ENCODE peak calls at places on chromosomes 5 and 9, in six cellular contexts. One of them, this sample, is unnamed.

GRCh38 chr9:135049460-135049859 is 38.0 kb upstream of the OLFM1 start:
- DNase-seq in neuronal stem cell: no peak
- DNase-seq in IMR-90: no peak
- DNase-seq in H9: no peak
- DNase-seq in mesenchymal stem cell: no peak
- DNase-seq in H1: no peak
- DNase-seq in this sample: no peak

GRCh38 chr5:26940981-26941380 is 97.4 kb downstream of the CDH9 start:
- DNase-seq in neuronal stem cell: no peak
- DNase-seq in IMR-90: peak; percentile 31
- DNase-seq in H9: no peak
- DNase-seq in mesenchymal stem cell: peak; percentile 37
- DNase-seq in H1: no peak
- DNase-seq in this sample: no peak

GRCh38 chr9:122821278-122821952 is 7.0 kb downstream of the PDCL start:
- DNase-seq in neuronal stem cell: no peak
- DNase-seq in IMR-90: peak; percentile 62
- DNase-seq in H9: no peak
- DNase-seq in mesenchymal stem cell: peak; percentile 62
- DNase-seq in H1: no peak
- DNase-seq in this sample: peak; percentile 40

GRCh38 chr5:91712718-91713117 is 329.6 kb upstream of the ARRDC3 start:
- DNase-seq in neuronal stem cell: no peak
- DNase-seq in IMR-90: no peak
- DNase-seq in H9: no peak
- DNase-seq in mesenchymal stem cell: no peak
- DNase-seq in H1: no peak
- DNase-seq in this sample: no peak

GRCh38 chr5:115486728-115487127 is 57.8 kb downstream of the FEM1C start:
- DNase-seq in neuronal stem cell: no peak
- DNase-seq in IMR-90: no peak
- DNase-seq in H9: no peak
- DNase-seq in mesenchymal stem cell: no peak
- DNase-seq in H1: no peak
- DNase-seq in this sample: no peak

GRCh38 chr5:141513627-141514329 is 24.9 kb downstream of the PCDHGC5 start:
- DNase-seq in neuronal stem cell: peak; percentile 91
- DNase-seq in IMR-90: peak; percentile 87
- DNase-seq in H9: peak; percentile 85
- DNase-seq in mesenchymal stem cell: peak; percentile 97
- DNase-seq in H1: no peak
- DNase-seq in this sample: peak; percentile 24

GRCh38 chr5:161094411-161094810 is 242.4 kb upstream of the ATP10B start:
- DNase-seq in neuronal stem cell: no peak
- DNase-seq in IMR-90: peak; percentile 3
- DNase-seq in H9: no peak
- DNase-seq in mesenchymal stem cell: no peak
- DNase-seq in H1: no peak
- DNase-seq in this sample: no peak

GRCh38 chr5:98248949-98249348 is 524.5 kb upstream of the RGMB start:
- DNase-seq in neuronal stem cell: no peak
- DNase-seq in IMR-90: peak; percentile 96
- DNase-seq in H9: no peak
- DNase-seq in mesenchymal stem cell: peak; percentile 79
- DNase-seq in H1: no peak
- DNase-seq in this sample: peak; percentile 75

GRCh38 chr9:83449981-83450380 is 88.2 kb downstream of the FRMD3 start:
- DNase-seq in neuronal stem cell: no peak
- DNase-seq in IMR-90: no peak
- DNase-seq in H9: no peak
- DNase-seq in mesenchymal stem cell: no peak
- DNase-seq in H1: no peak
- DNase-seq in this sample: no peak

GRCh38 chr5:141757402-141757801 is 75.4 kb upstream of the ARAP3 start:
- DNase-seq in neuronal stem cell: no peak
- DNase-seq in IMR-90: peak; percentile 41
- DNase-seq in H9: peak; percentile 73
- DNase-seq in mesenchymal stem cell: peak; percentile 52
- DNase-seq in H1: peak; percentile 29
- DNase-seq in this sample: peak; percentile 21

GRCh38 chr9:134962065-134962997 is 44.6 kb upstream of the FCN1 start:
- DNase-seq in neuronal stem cell: no peak
- DNase-seq in IMR-90: no peak
- DNase-seq in H9: no peak
- DNase-seq in mesenchymal stem cell: no peak
- DNase-seq in H1: no peak
- DNase-seq in this sample: no peak

GRCh38 chr5:78065663-78066062 is 228.8 kb downstream of the AP3B1 start:
- DNase-seq in neuronal stem cell: no peak
- DNase-seq in IMR-90: no peak
- DNase-seq in H9: peak; percentile 49
- DNase-seq in mesenchymal stem cell: no peak
- DNase-seq in H1: no peak
- DNase-seq in this sample: peak; percentile 68

GRCh38 chr9:37029776-37030590 is 4.1 kb downstream of the PAX5 start:
- DNase-seq in neuronal stem cell: no peak
- DNase-seq in IMR-90: no peak
- DNase-seq in H9: peak; percentile 46
- DNase-seq in mesenchymal stem cell: no peak
- DNase-seq in H1: no peak
- DNase-seq in this sample: no peak

GRCh38 chr9:72586388-72587160 is 65.2 kb downstream of the TMC1 start:
- DNase-seq in neuronal stem cell: no peak
- DNase-seq in IMR-90: peak; percentile 90
- DNase-seq in H9: no peak
- DNase-seq in mesenchymal stem cell: peak; percentile 95
- DNase-seq in H1: no peak
- DNase-seq in this sample: no peak

GRCh38 chr9:114706709-114707108 is 24.7 kb upstream of the TEX48 start:
- DNase-seq in neuronal stem cell: no peak
- DNase-seq in IMR-90: no peak
- DNase-seq in H9: no peak
- DNase-seq in mesenchymal stem cell: no peak
- DNase-seq in H1: no peak
- DNase-seq in this sample: no peak

GRCh38 chr5:76901522-76901921 is 51.3 kb upstream of the CRHBP start:
- DNase-seq in neuronal stem cell: no peak
- DNase-seq in IMR-90: no peak
- DNase-seq in H9: no peak
- DNase-seq in mesenchymal stem cell: no peak
- DNase-seq in H1: no peak
- DNase-seq in this sample: no peak

GRCh38 chr5:161889971-161890370 is 42.1 kb downstream of the GABRA1 start:
- DNase-seq in neuronal stem cell: peak; percentile 20
- DNase-seq in IMR-90: no peak
- DNase-seq in H9: no peak
- DNase-seq in mesenchymal stem cell: no peak
- DNase-seq in H1: no peak
- DNase-seq in this sample: peak; percentile 1

GRCh38 chr9:70551391-70551790 is 136.9 kb upstream of the KLF9 start:
- DNase-seq in neuronal stem cell: no peak
- DNase-seq in IMR-90: peak; percentile 35
- DNase-seq in H9: no peak
- DNase-seq in mesenchymal stem cell: no peak
- DNase-seq in H1: no peak
- DNase-seq in this sample: no peak

GRCh38 chr5:81010636-81011035 is 50.5 kb downstream of the RASGRF2 start:
- DNase-seq in neuronal stem cell: no peak
- DNase-seq in IMR-90: peak; percentile 68
- DNase-seq in H9: no peak
- DNase-seq in mesenchymal stem cell: peak; percentile 37
- DNase-seq in H1: no peak
- DNase-seq in this sample: no peak

GRCh38 chr5:81006955-81007636 is 46.9 kb downstream of the RASGRF2 start:
- DNase-seq in neuronal stem cell: no peak
- DNase-seq in IMR-90: no peak
- DNase-seq in H9: no peak
- DNase-seq in mesenchymal stem cell: no peak
- DNase-seq in H1: no peak
- DNase-seq in this sample: no peak

GRCh38 chr5:81006231-81006630 is 46.1 kb downstream of the RASGRF2 start:
- DNase-seq in neuronal stem cell: no peak
- DNase-seq in IMR-90: no peak
- DNase-seq in H9: no peak
- DNase-seq in mesenchymal stem cell: no peak
- DNase-seq in H1: no peak
- DNase-seq in this sample: no peak

GRCh38 chr5:81005708-81006107 is 45.5 kb downstream of the RASGRF2 start:
- DNase-seq in neuronal stem cell: no peak
- DNase-seq in IMR-90: no peak
- DNase-seq in H9: no peak
- DNase-seq in mesenchymal stem cell: no peak
- DNase-seq in H1: no peak
- DNase-seq in this sample: no peak

DNA sequence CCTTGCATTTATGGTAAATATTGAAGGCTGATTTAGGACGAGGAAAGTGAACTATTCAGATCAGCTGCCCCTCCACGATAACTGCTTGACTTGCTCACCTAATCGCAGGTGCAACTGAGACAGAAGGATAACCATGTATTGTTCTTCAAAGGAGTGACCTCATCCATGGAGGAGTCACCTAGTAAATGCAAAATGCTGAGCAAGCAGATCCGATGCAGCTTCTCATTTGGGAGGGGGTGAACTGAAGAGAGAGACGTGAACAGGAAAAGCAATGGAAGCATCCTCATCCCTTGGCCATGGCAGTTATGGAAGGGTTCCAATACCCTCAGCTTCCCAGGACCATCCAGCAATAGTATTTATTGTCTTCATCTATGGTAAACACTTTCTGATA is 47.5 kb downstream of the RASGRF2 start:
- DNase-seq in neuronal stem cell: no peak
- DNase-seq in IMR-90: no peak
- DNase-seq in H9: no peak
- DNase-seq in mesenchymal stem cell: no peak
- DNase-seq in H1: no peak
- DNase-seq in this sample: no peak
- H3K4me2 ChIP-seq in neuronal stem cell: no peak overlapping the region
- H3K4me2 ChIP-seq in IMR-90: no peak overlapping the region
- H3K4me2 ChIP-seq in H9: no peak overlapping the region
- H3K4me2 ChIP-seq in mesenchymal stem cell: no peak overlapping the region
- H3K4me2 ChIP-seq in H1: no peak overlapping the region
- H3K4me2 ChIP-seq in this sample: no peak overlapping the region

DNA sequence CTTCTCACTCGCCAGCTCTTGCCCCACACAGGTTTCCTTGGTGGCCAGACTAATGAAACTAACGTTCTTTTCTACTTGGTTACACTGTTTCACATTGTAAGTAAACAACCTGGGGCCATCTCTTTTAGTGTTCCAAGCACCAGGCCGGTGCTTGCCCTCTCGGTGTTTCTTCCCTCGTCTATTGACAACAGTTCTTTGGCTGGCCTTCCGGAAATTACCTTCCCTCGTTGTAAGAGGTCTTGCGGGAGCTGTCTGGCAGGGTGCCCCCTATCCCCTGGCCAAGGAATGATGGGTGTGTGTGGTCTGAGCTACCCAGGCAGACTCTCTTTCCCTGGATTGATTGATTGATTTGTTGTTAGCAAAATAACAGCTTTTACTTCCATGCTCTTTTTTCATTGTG is 918 bp upstream of the MYMK start:
- DNase-seq in neuronal stem cell: no peak
- DNase-seq in IMR-90: no peak
- DNase-seq in H9: no peak
- DNase-seq in mesenchymal stem cell: no peak
- DNase-seq in H1: no peak
- DNase-seq in this sample: no peak
- H2BK5ac ChIP-seq in neuronal stem cell: no peak overlapping the region
- H2BK5ac ChIP-seq in IMR-90: no peak overlapping the region
- H2BK5ac ChIP-seq in H9: no peak overlapping the region
- H2BK5ac ChIP-seq in mesenchymal stem cell: no peak overlapping the region
- H2BK5ac ChIP-seq in H1: peak overlapping the region; percentile 84
- H2BK5ac ChIP-seq in this sample: no peak overlapping the region

GRCh38 chr5:160009591-160009989 is 651 bp downstream of the TTC1 start:
- DNase-seq in neuronal stem cell: no peak
- DNase-seq in IMR-90: no peak
- DNase-seq in H9: no peak
- DNase-seq in mesenchymal stem cell: no peak
- DNase-seq in H1: no peak
- DNase-seq in this sample: peak; percentile 18
- H4K8ac ChIP-seq in neuronal stem cell: no peak overlapping the region
- H4K8ac ChIP-seq in IMR-90: peak overlapping the region; percentile 9
- H4K8ac ChIP-seq in H9: no peak overlapping the region
- H4K8ac ChIP-seq in mesenchymal stem cell: no peak overlapping the region
- H4K8ac ChIP-seq in H1: no peak overlapping the region
- H4K8ac ChIP-seq in this sample: no peak overlapping the region

GRCh38 chr5:148697177-148697820 is 43.0 kb upstream of the HTR4 start:
- DNase-seq in neuronal stem cell: no peak
- DNase-seq in IMR-90: peak; percentile 56
- DNase-seq in H9: no peak
- DNase-seq in mesenchymal stem cell: peak; percentile 36
- DNase-seq in H1: no peak
- DNase-seq in this sample: peak; percentile 2
- H3K4me2 ChIP-seq in neuronal stem cell: no peak overlapping the region
- H3K4me2 ChIP-seq in IMR-90: no peak overlapping the region
- H3K4me2 ChIP-seq in H9: no peak overlapping the region
- H3K4me2 ChIP-seq in mesenchymal stem cell: no peak overlapping the region
- H3K4me2 ChIP-seq in H1: no peak overlapping the region
- H3K4me2 ChIP-seq in this sample: no peak overlapping the region

GRCh38 chr5:65142007-65142406 is 339.7 kb downstream of the ADAMTS6 start:
- DNase-seq in neuronal stem cell: no peak
- DNase-seq in IMR-90: no peak
- DNase-seq in H9: no peak
- DNase-seq in mesenchymal stem cell: peak; percentile 8
- DNase-seq in H1: no peak
- DNase-seq in this sample: no peak

GRCh38 chr5:65144136-65144871 is 337.4 kb downstream of the ADAMTS6 start:
- DNase-seq in neuronal stem cell: no peak
- DNase-seq in IMR-90: no peak
- DNase-seq in H9: no peak
- DNase-seq in mesenchymal stem cell: no peak
- DNase-seq in H1: no peak
- DNase-seq in this sample: no peak

GRCh38 chr5:65137631-65138030 is 344.1 kb downstream of the ADAMTS6 start:
- DNase-seq in neuronal stem cell: no peak
- DNase-seq in IMR-90: peak; percentile 26
- DNase-seq in H9: no peak
- DNase-seq in mesenchymal stem cell: peak; percentile 8
- DNase-seq in H1: no peak
- DNase-seq in this sample: no peak

GRCh38 chr5:65141487-65141886 is 340.2 kb downstream of the ADAMTS6 start:
- DNase-seq in neuronal stem cell: no peak
- DNase-seq in IMR-90: no peak
- DNase-seq in H9: no peak
- DNase-seq in mesenchymal stem cell: peak; percentile 12
- DNase-seq in H1: no peak
- DNase-seq in this sample: no peak

GRCh38 chr5:65142511-65143011 is 339.2 kb downstream of the ADAMTS6 start:
- DNase-seq in neuronal stem cell: peak; percentile 82
- DNase-seq in IMR-90: peak; percentile 74
- DNase-seq in H9: peak; percentile 43
- DNase-seq in mesenchymal stem cell: peak; percentile 58
- DNase-seq in H1: peak; percentile 21
- DNase-seq in this sample: peak; percentile 36
- H2BK5ac ChIP-seq in neuronal stem cell: no peak overlapping the region
- H2BK5ac ChIP-seq in IMR-90: peak overlapping the region; percentile 96
- H2BK5ac ChIP-seq in H9: no peak overlapping the region
- H2BK5ac ChIP-seq in mesenchymal stem cell: no peak overlapping the region
- H2BK5ac ChIP-seq in H1: peak overlapping the region; percentile 91
- H2BK5ac ChIP-seq in this sample: peak overlapping the region; percentile 58